ENCODE peak calls at places on chromosomes 3 and 15, in six cellular contexts. One of them, this sample, is unnamed.

GRCh38 chr3:53252105-53252946 is 3.5 kb downstream of the TKT start:
- DNase-seq in right cardiac atrium: peak; percentile 12
- DNase-seq in MM.1S: no peak
- DNase-seq in IMR-90: no peak
- DNase-seq in adrenal gland: no peak
- DNase-seq in tibial artery: peak; percentile 45
- DNase-seq in this sample: no peak

GRCh38 chr3:180854887-180855286 is 57.6 kb upstream of the FXR1 start:
- DNase-seq in right cardiac atrium: no peak
- DNase-seq in MM.1S: no peak
- DNase-seq in IMR-90: no peak
- DNase-seq in adrenal gland: no peak
- DNase-seq in tibial artery: no peak
- DNase-seq in this sample: no peak

GRCh38 chr3:54882114-54882833 is 45.6 kb downstream of the LRTM1 start:
- DNase-seq in right cardiac atrium: no peak
- DNase-seq in MM.1S: no peak
- DNase-seq in IMR-90: peak; percentile 98
- DNase-seq in adrenal gland: no peak
- DNase-seq in tibial artery: no peak
- DNase-seq in this sample: no peak

GRCh38 chr3:79765854-79766253 is 1.9 kb downstream of the ROBO1 start:
- DNase-seq in right cardiac atrium: no peak
- DNase-seq in MM.1S: no peak
- DNase-seq in IMR-90: no peak
- DNase-seq in adrenal gland: no peak
- DNase-seq in tibial artery: no peak
- DNase-seq in this sample: no peak

GRCh38 chr3:56783644-56784451 is 17.9 kb downstream of the ARHGEF3 start:
- DNase-seq in right cardiac atrium: peak; percentile 42
- DNase-seq in MM.1S: peak; percentile 88
- DNase-seq in IMR-90: peak; percentile 74
- DNase-seq in adrenal gland: peak; percentile 50
- DNase-seq in tibial artery: peak; percentile 70
- DNase-seq in this sample: no peak

GRCh38 chr3:123862152-123862551 is 22.0 kb downstream of the MYLK start:
- DNase-seq in right cardiac atrium: no peak
- DNase-seq in MM.1S: no peak
- DNase-seq in IMR-90: no peak
- DNase-seq in adrenal gland: no peak
- DNase-seq in tibial artery: no peak
- DNase-seq in this sample: no peak

GRCh38 chr15:83207622-83208356 is at the start of gene HDGFL3:
- DNase-seq in right cardiac atrium: peak; percentile 59
- DNase-seq in MM.1S: peak; percentile 24
- DNase-seq in IMR-90: peak; percentile 39
- DNase-seq in adrenal gland: peak; percentile 64
- DNase-seq in tibial artery: peak; percentile 59
- DNase-seq in this sample: peak; percentile 69

GRCh38 chr15:83299462-83299861 is 15.0 kb upstream of the BNC1 start:
- DNase-seq in right cardiac atrium: peak; percentile 32
- DNase-seq in MM.1S: no peak
- DNase-seq in IMR-90: no peak
- DNase-seq in adrenal gland: no peak
- DNase-seq in tibial artery: no peak
- DNase-seq in this sample: no peak

GRCh38 chr3:196073188-196073838 is 8.6 kb downstream of the TFRC start:
- DNase-seq in right cardiac atrium: peak; percentile 42
- DNase-seq in MM.1S: peak; percentile 73
- DNase-seq in IMR-90: peak; percentile 54
- DNase-seq in adrenal gland: peak; percentile 57
- DNase-seq in tibial artery: peak; percentile 50
- DNase-seq in this sample: peak; percentile 34

GRCh38 chr3:18295171-18295920 is 129.8 kb downstream of the SATB1 start:
- DNase-seq in right cardiac atrium: no peak
- DNase-seq in MM.1S: peak; percentile 52
- DNase-seq in IMR-90: peak; percentile 46
- DNase-seq in adrenal gland: no peak
- DNase-seq in tibial artery: no peak
- DNase-seq in this sample: peak; percentile 15

GRCh38 chr15:40594429-40594836 is 384 bp downstream of the KNL1 start:
- DNase-seq in right cardiac atrium: peak; percentile 50
- DNase-seq in MM.1S: peak; percentile 51
- DNase-seq in IMR-90: peak; percentile 16
- DNase-seq in adrenal gland: peak; percentile 58
- DNase-seq in tibial artery: peak; percentile 37
- DNase-seq in this sample: peak; percentile 25

GRCh38 chr3:127887321-127887720 is 27.7 kb upstream of the KBTBD12 start:
- DNase-seq in right cardiac atrium: no peak
- DNase-seq in MM.1S: no peak
- DNase-seq in IMR-90: no peak
- DNase-seq in adrenal gland: no peak
- DNase-seq in tibial artery: no peak
- DNase-seq in this sample: no peak

GRCh38 chr15:74422723-74423442 is 10.9 kb downstream of the SEMA7A start:
- DNase-seq in right cardiac atrium: no peak
- DNase-seq in MM.1S: no peak
- DNase-seq in IMR-90: peak; percentile 52
- DNase-seq in adrenal gland: peak; percentile 31
- DNase-seq in tibial artery: no peak
- DNase-seq in this sample: no peak

GRCh38 chr3:156610154-156610553 is 55.2 kb upstream of the SSR3 start:
- DNase-seq in right cardiac atrium: no peak
- DNase-seq in MM.1S: no peak
- DNase-seq in IMR-90: no peak
- DNase-seq in adrenal gland: no peak
- DNase-seq in tibial artery: no peak
- DNase-seq in this sample: no peak

GRCh38 chr3:171841620-171842000 is 1.5 kb upstream of the TMEM212 start:
- DNase-seq in right cardiac atrium: no peak
- DNase-seq in MM.1S: no peak
- DNase-seq in IMR-90: peak; percentile 66
- DNase-seq in adrenal gland: no peak
- DNase-seq in tibial artery: no peak
- DNase-seq in this sample: no peak

GRCh38 chr3:9747267-9747666 is 2.5 kb upstream of the OGG1 start:
- DNase-seq in right cardiac atrium: no peak
- DNase-seq in MM.1S: no peak
- DNase-seq in IMR-90: peak; percentile 52
- DNase-seq in adrenal gland: peak; percentile 62
- DNase-seq in tibial artery: no peak
- DNase-seq in this sample: no peak

GRCh38 chr3:9744162-9744561 is 5.6 kb upstream of the OGG1 start:
- DNase-seq in right cardiac atrium: no peak
- DNase-seq in MM.1S: no peak
- DNase-seq in IMR-90: no peak
- DNase-seq in adrenal gland: no peak
- DNase-seq in tibial artery: no peak
- DNase-seq in this sample: no peak

GRCh38 chr3:9746330-9746729 is 3.4 kb upstream of the OGG1 start:
- DNase-seq in right cardiac atrium: no peak
- DNase-seq in MM.1S: no peak
- DNase-seq in IMR-90: peak; percentile 95
- DNase-seq in adrenal gland: no peak
- DNase-seq in tibial artery: no peak
- DNase-seq in this sample: no peak

GRCh38 chr3:9743548-9743947 is 6.2 kb upstream of the OGG1 start:
- DNase-seq in right cardiac atrium: no peak
- DNase-seq in MM.1S: no peak
- DNase-seq in IMR-90: no peak
- DNase-seq in adrenal gland: no peak
- DNase-seq in tibial artery: no peak
- DNase-seq in this sample: no peak

GRCh38 chr3:9745521-9745920 is 4.2 kb upstream of the OGG1 start:
- DNase-seq in right cardiac atrium: no peak
- DNase-seq in MM.1S: no peak
- DNase-seq in IMR-90: no peak
- DNase-seq in adrenal gland: no peak
- DNase-seq in tibial artery: no peak
- DNase-seq in this sample: no peak
- H3K27ac ChIP-seq in right cardiac atrium: no peak overlapping the region
- H3K27ac ChIP-seq in MM.1S: no peak overlapping the region
- H3K27ac ChIP-seq in IMR-90: no peak overlapping the region
- H3K27ac ChIP-seq in adrenal gland: no peak overlapping the region
- H3K27ac ChIP-seq in tibial artery: no peak overlapping the region
- H3K27ac ChIP-seq in this sample: no peak overlapping the region

DNA sequence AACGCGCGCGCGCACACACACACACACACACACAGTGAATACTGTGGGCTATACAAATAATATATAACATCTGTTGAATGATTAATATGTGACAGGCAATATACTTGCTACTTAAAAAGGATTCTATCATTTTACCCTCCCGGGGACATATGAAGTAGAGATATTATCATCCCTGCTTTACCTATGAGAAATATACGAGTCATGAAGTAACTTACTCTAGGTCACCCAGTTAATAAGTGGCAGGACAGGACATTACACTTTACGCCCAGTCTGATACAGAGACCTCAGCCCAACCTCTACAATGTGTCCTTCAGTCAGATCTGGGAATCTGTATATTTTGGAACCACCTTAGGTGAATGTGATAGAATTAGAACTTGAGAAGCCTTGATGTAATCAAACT is 55.4 kb downstream of the CCDC54 start:
- DNase-seq in right cardiac atrium: no peak
- DNase-seq in MM.1S: no peak
- DNase-seq in IMR-90: no peak
- DNase-seq in adrenal gland: no peak
- DNase-seq in tibial artery: no peak
- DNase-seq in this sample: no peak
- H3K4me3 ChIP-seq in right cardiac atrium: peak overlapping the region; percentile 61
- H3K4me3 ChIP-seq in MM.1S: no peak overlapping the region
- H3K4me3 ChIP-seq in IMR-90: no peak overlapping the region
- H3K4me3 ChIP-seq in adrenal gland: no peak overlapping the region
- H3K4me3 ChIP-seq in tibial artery: peak overlapping the region; percentile 72
- H3K4me3 ChIP-seq in this sample: peak overlapping the region; percentile 80

DNA sequence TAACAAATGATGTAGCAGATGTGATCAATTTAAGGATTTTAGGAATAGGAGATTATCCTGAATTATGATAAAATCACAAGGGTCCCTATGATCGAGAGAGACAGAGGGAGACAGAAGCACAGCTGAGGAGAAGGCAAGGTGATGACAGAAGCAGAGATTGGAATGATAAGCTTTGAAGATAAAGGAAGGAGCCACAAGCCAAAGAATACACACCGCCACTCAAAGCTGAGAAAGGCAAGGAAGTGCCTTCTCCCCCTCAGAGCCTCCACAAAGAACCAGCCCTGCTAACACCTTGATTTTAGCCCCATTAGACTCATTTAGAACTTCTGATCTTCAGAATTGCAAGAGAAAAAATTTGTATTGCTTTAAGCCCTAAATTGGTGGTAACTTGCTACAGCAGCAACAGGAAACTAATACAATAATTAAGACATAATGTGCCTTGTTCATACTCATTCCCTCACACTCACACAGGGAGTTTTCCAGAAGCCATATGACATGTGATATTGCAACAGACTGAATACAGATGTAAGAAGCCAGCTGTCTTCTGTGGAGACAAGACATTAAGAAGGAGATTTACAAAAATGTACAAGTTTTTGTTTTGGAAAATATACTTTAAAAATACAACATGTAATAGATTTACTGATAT is 38.2 kb downstream of the TRANK1 start:
- DNase-seq in right cardiac atrium: no peak
- DNase-seq in MM.1S: no peak
- DNase-seq in IMR-90: peak; percentile 67
- DNase-seq in adrenal gland: no peak
- DNase-seq in tibial artery: no peak
- DNase-seq in this sample: no peak
- H3K4me1 ChIP-seq in right cardiac atrium: no peaks in the 10 kb centered on the region
- H3K4me1 ChIP-seq in MM.1S: peaks cover 15% of the 10 kb centered on the region
- H3K4me1 ChIP-seq in IMR-90: peaks cover 9% of the 10 kb centered on the region
- H3K4me1 ChIP-seq in adrenal gland: peaks cover 4% of the 10 kb centered on the region
- H3K4me1 ChIP-seq in tibial artery: no peaks in the 10 kb centered on the region
- H3K4me1 ChIP-seq in this sample: peaks cover 25% of the 10 kb centered on the region

DNA sequence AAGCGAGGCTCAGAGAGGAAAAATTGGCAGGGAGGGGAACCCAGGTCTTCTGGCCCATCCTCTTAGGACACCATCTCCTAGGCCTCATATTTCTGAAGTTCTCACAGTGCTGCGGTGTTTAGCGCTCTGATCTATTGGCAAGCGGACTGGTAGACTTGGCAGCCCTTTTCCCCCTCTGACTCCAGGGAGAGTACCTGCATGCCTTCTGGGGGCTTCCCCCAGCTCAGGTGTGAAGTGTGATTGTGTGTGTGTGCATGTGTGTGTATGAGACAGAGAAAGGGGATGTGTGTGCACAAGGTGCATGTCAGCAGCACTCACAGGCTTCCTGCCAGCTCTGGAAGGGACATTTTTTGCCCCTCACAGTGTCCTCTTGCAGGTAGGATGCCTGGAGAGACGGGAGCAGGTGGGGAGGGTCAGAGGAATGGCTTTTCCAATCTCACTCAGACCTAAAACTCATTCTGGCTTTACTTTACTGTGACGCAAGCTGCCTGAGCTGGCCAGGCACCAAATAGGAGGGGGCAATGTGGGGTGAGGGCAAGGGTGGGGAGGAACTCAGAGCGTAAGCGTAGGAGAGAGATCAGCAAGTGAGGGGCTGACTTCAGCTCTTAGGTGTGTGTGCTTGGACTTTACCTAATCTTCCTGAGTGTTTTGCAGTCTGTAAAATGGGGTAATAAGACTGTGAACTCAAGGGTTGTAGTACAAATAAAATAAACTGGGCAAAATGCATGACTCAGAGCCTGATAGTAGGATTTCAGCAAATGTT is 4.0 kb upstream of the IL17RE start:
- DNase-seq in right cardiac atrium: no peak
- DNase-seq in MM.1S: no peak
- DNase-seq in IMR-90: no peak
- DNase-seq in adrenal gland: no peak
- DNase-seq in tibial artery: no peak
- DNase-seq in this sample: no peak
- H3K27ac ChIP-seq in right cardiac atrium: no peak overlapping the region
- H3K27ac ChIP-seq in MM.1S: no peak overlapping the region
- H3K27ac ChIP-seq in IMR-90: no peak overlapping the region
- H3K27ac ChIP-seq in adrenal gland: peak overlapping the region; percentile 66
- H3K27ac ChIP-seq in tibial artery: no peak overlapping the region
- H3K27ac ChIP-seq in this sample: no peak overlapping the region

DNA sequence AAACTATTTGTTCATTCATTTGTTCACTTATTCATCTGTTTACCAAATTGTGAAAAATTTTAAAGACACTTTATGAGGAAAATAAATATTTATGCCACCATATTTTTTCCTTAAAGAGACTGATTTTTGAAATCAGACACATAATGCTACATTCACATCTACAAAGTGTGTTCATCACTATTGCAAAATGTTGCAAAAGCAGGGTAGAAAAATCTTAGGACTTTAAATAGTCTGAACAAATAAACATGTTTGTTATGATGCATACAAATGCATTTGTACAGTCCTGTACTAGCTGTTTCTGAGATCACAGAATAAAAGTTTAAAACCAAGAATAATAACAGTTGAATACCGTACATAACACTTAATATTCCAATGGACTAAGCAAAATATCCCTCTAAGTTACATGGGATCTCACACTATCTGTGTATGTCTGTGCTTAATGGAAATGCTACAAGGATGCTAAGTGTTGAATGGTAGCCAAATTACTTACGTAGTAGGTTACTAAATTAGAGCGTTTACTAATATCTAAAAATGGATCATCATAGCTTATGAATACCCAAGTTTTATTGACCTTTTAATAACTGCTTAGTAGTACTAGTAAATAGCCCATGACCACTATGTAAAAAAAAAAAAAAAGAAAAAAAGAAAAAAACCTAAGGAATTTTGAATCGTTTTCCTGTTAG is 25.1 kb downstream of the ATP11B start:
- DNase-seq in right cardiac atrium: no peak
- DNase-seq in MM.1S: no peak
- DNase-seq in IMR-90: no peak
- DNase-seq in adrenal gland: no peak
- DNase-seq in tibial artery: no peak
- DNase-seq in this sample: no peak
- H3K4me3 ChIP-seq in right cardiac atrium: no peak overlapping the region
- H3K4me3 ChIP-seq in MM.1S: no peak overlapping the region
- H3K4me3 ChIP-seq in IMR-90: no peak overlapping the region
- H3K4me3 ChIP-seq in adrenal gland: no peak overlapping the region
- H3K4me3 ChIP-seq in tibial artery: no peak overlapping the region
- H3K4me3 ChIP-seq in this sample: no peak overlapping the region